ENCODE peak calls at places on chromosomes 13 and 19, in seven cellular contexts. One of them, this sample, is unnamed.

GRCh38 chr19:46731584-46731983 is 14.3 kb upstream of the FKRP start:
- DNase-seq in AG08396: no peak
- DNase-seq in CD4-positive, alpha-beta T cell: no peak
- DNase-seq in GM12892: no peak
- DNase-seq in nephron progenitor cell: no peak
- DNase-seq in activated CD4-positive, alpha-beta T cell treated with anti-CD3 and anti-CD28 coated beads for 4 hours: no peak
- DNase-seq in heart left ventricle: no peak
- DNase-seq in this sample: no peak

GRCh38 chr19:51743405-51743804 is 8.3 kb downstream of the FPR1 start:
- DNase-seq in nephron progenitor cell: no peak
- DNase-seq in GM12892: no peak
- DNase-seq in CD4-positive, alpha-beta T cell: no peak
- DNase-seq in AG08396: no peak
- DNase-seq in heart left ventricle: no peak
- DNase-seq in activated CD4-positive, alpha-beta T cell treated with anti-CD3 and anti-CD28 coated beads for 4 hours: no peak
- DNase-seq in this sample: no peak

GRCh38 chr13:48161530-48162179 is 66.8 kb upstream of the MED4 start:
- DNase-seq in GM12892: no peak
- DNase-seq in nephron progenitor cell: no peak
- DNase-seq in heart left ventricle: peak
- DNase-seq in CD4-positive, alpha-beta T cell: no peak
- DNase-seq in AG08396: no peak
- DNase-seq in activated CD4-positive, alpha-beta T cell treated with anti-CD3 and anti-CD28 coated beads for 4 hours: no peak
- DNase-seq in this sample: no peak

GRCh38 chr13:108705031-108705430 is 75.6 kb downstream of the MYO16 start:
- DNase-seq in activated CD4-positive, alpha-beta T cell treated with anti-CD3 and anti-CD28 coated beads for 4 hours: no peak
- DNase-seq in CD4-positive, alpha-beta T cell: no peak
- DNase-seq in GM12892: no peak
- DNase-seq in nephron progenitor cell: no peak
- DNase-seq in AG08396: no peak
- DNase-seq in heart left ventricle: no peak
- DNase-seq in this sample: no peak

GRCh38 chr19:29841209-29841558 is 29.4 kb downstream of the CCNE1 start:
- DNase-seq in AG08396: no peak
- DNase-seq in activated CD4-positive, alpha-beta T cell treated with anti-CD3 and anti-CD28 coated beads for 4 hours: no peak
- DNase-seq in nephron progenitor cell: no peak
- DNase-seq in heart left ventricle: no peak
- DNase-seq in GM12892: no peak
- DNase-seq in CD4-positive, alpha-beta T cell: no peak
- DNase-seq in this sample: no peak

GRCh38 chr13:100542546-100543156 is 45.9 kb downstream of the GGACT start:
- DNase-seq in AG08396: peak
- DNase-seq in activated CD4-positive, alpha-beta T cell treated with anti-CD3 and anti-CD28 coated beads for 4 hours: no peak
- DNase-seq in nephron progenitor cell: no peak
- DNase-seq in heart left ventricle: peak
- DNase-seq in CD4-positive, alpha-beta T cell: no peak
- DNase-seq in GM12892: no peak
- DNase-seq in this sample: no peak

GRCh38 chr19:58009666-58010301 is 7.2 kb upstream of the ZNF606 start:
- DNase-seq in nephron progenitor cell: no peak
- DNase-seq in activated CD4-positive, alpha-beta T cell treated with anti-CD3 and anti-CD28 coated beads for 4 hours: peak
- DNase-seq in heart left ventricle: peak
- DNase-seq in AG08396: peak
- DNase-seq in GM12892: peak
- DNase-seq in CD4-positive, alpha-beta T cell: peak
- DNase-seq in this sample: peak

GRCh38 chr19:4591296-4591695 is 31.8 kb upstream of the SEMA6B start:
- DNase-seq in GM12892: no peak
- DNase-seq in AG08396: no peak
- DNase-seq in CD4-positive, alpha-beta T cell: no peak
- DNase-seq in nephron progenitor cell: no peak
- DNase-seq in heart left ventricle: no peak
- DNase-seq in activated CD4-positive, alpha-beta T cell treated with anti-CD3 and anti-CD28 coated beads for 4 hours: no peak
- DNase-seq in this sample: no peak

GRCh38 chr19:13129384-13129783 is 11.3 kb downstream of the NACC1 start:
- DNase-seq in GM12892: no peak
- DNase-seq in activated CD4-positive, alpha-beta T cell treated with anti-CD3 and anti-CD28 coated beads for 4 hours: no peak
- DNase-seq in AG08396: no peak
- DNase-seq in nephron progenitor cell: no peak
- DNase-seq in heart left ventricle: no peak
- DNase-seq in CD4-positive, alpha-beta T cell: no peak
- DNase-seq in this sample: no peak

GRCh38 chr13:54536112-54536511 is 1507.5 kb downstream of the OLFM4 start:
- DNase-seq in AG08396: no peak
- DNase-seq in nephron progenitor cell: no peak
- DNase-seq in GM12892: no peak
- DNase-seq in activated CD4-positive, alpha-beta T cell treated with anti-CD3 and anti-CD28 coated beads for 4 hours: no peak
- DNase-seq in heart left ventricle: no peak
- DNase-seq in CD4-positive, alpha-beta T cell: no peak
- DNase-seq in this sample: no peak